ENCODE peak calls at places on chromosomes 6 and 20, in seven cellular contexts. R is pancreas, V is lower lobe of right lung, C is body of pancreas, F is lung, I is PC-3, L is esophagus squamous epithelium. H is an unnamed sample.

GRCh38 chr20:48298851-48299484 is 513.7 kb upstream of the SULF2 start:
- DNase-seq in R (peak; percentile 19), L (no peak), V (no peak), C (no peak), I (peak; percentile 97), F (no peak), H (peak; percentile 84)

GRCh38 chr20:3744806-3745685 is 12.6 kb downstream of the HSPA12B start:
- DNase-seq in L (no peak), I (peak; percentile 15), C (peak; percentile 80), R (peak; percentile 61), V (peak; percentile 92), F (peak; percentile 88), H (no peak)

GRCh38 chr6:149779644-149779963 is 30.1 kb downstream of the PCMT1 start:
- DNase-seq in I (no peak), C (no peak), L (no peak), R (no peak), F (no peak), V (no peak), H (peak; percentile 12)

GRCh38 chr20:11003341-11003740 is 329.5 kb upstream of the JAG1 start:
- DNase-seq in I (no peak), C (no peak), V (no peak), F (no peak), L (no peak), R (no peak), H (no peak)

GRCh38 chr20:56343861-56344381 is 14.9 kb upstream of the FAM210B start:
- DNase-seq in I (peak; percentile 61), R (no peak), C (peak; percentile 56), F (no peak), L (no peak), V (peak; percentile 60), H (peak; percentile 47)

GRCh38 chr6:113486172-113486571 is 371.0 kb upstream of the MARCKS start:
- DNase-seq in C (no peak), R (no peak), L (no peak), F (no peak), V (no peak), I (no peak), H (no peak)

GRCh38 chr6:149834513-149835481 is 29.4 kb downstream of the LRP11 start:
- DNase-seq in I (peak; percentile 79), C (peak; percentile 71), L (no peak), R (no peak), V (no peak), F (peak; percentile 63), H (peak; percentile 68)

GRCh38 chr6:149473080-149474052 is 11.4 kb downstream of the ZC3H12D start:
- DNase-seq in R (no peak), I (no peak), F (no peak), L (no peak), C (no peak), V (no peak), H (peak; percentile 76)

GRCh38 chr6:5525209-5525608 is 263.9 kb downstream of the FARS2 start:
- DNase-seq in I (no peak), C (no peak), L (no peak), V (no peak), F (peak; percentile 68), R (no peak), H (no peak)

GRCh38 chr6:137873273-137873762 is 6.3 kb downstream of the TNFAIP3 start:
- DNase-seq in V (peak; percentile 76), C (peak; percentile 69), I (peak; percentile 48), F (peak; percentile 85), L (peak; percentile 24), R (peak; percentile 66), H (peak; percentile 33)

GRCh38 chr6:137589067-137589848 is 95.1 kb upstream of the OLIG3 start:
- DNase-seq in C (no peak), F (no peak), R (no peak), I (peak; percentile 64), V (no peak), L (no peak), H (peak; percentile 32)

GRCh38 chr6:100998111-100998510 is 117.0 kb upstream of the ASCC3 start:
- DNase-seq in F (no peak), I (peak; percentile 69), V (no peak), C (no peak), R (no peak), L (no peak), H (peak; percentile 5)

GRCh38 chr6:4941782-4942672 is 61.8 kb downstream of the RPP40 start:
- DNase-seq in R (no peak), L (no peak), I (peak; percentile 95), V (no peak), F (peak; percentile 46), C (peak; percentile 18), H (peak; percentile 89)

GRCh38 chr6:44002591-44003344 is 124.5 kb downstream of the MRPL14 start:
- DNase-seq in C (peak; percentile 59), L (no peak), F (peak; percentile 51), R (peak; percentile 71), I (no peak), V (peak; percentile 73), H (no peak)

GRCh38 chr20:51221791-51222408 is 199.0 kb upstream of the KCNG1 start:
- DNase-seq in L (no peak), R (no peak), C (no peak), F (peak; percentile 49), V (no peak), I (peak; percentile 82), H (peak; percentile 42)

GRCh38 chr6:47242483-47243386 is 67.0 kb downstream of the TNFRSF21 start:
- DNase-seq in V (peak; percentile 92), I (peak; percentile 87), L (peak; percentile 16), R (peak; percentile 92), C (peak; percentile 90), F (peak; percentile 88), H (peak; percentile 86)

GRCh38 chr20:13231031-13231752 is 10.1 kb downstream of the ISM1 start:
- DNase-seq in F (no peak), C (no peak), I (peak; percentile 57), V (no peak), R (no peak), L (no peak), H (peak; percentile 25)

GRCh38 chr6:143570147-143570853 is 58.8 kb upstream of the FUCA2 start:
- DNase-seq in L (no peak), F (no peak), C (no peak), V (no peak), I (no peak), R (no peak), H (no peak)

GRCh38 chr6:143564484-143565017 is 53.0 kb upstream of the FUCA2 start:
- DNase-seq in V (no peak), R (no peak), C (no peak), F (no peak), L (no peak), I (no peak), H (peak; percentile 8)

DNA sequence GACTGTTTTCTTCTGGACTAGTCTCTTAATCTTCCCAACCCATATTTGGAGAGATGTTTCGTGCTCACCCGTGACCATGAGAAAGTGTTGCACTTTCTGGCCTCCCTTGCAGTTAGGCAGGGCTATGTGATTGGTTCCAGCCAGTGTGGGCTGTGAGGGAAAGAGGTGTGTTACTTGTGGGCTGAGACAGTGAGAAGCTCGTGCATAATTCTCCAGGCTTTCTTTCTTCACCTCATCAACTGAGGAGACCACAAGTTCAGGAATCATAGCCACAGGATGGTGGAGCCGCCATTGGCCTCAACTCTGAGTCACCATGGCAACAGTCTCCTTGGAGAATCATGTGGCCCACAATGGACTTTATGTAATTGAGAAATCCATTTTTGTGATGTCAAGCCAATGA is 57.5 kb upstream of the FUCA2 start:
- DNase-seq in I (no peak), L (no peak), F (no peak), R (no peak), C (no peak), V (no peak), H (no peak)
- H3K4me3 ChIP-seq in I (no peak overlapping the region), L (no peak overlapping the region), F (no peak overlapping the region), R (no peak overlapping the region), C (no peak overlapping the region), V (no peak overlapping the region), H (no peak overlapping the region)

GRCh38 chr6:118908441-118908840 is 14.5 kb downstream of the ASF1A start:
- DNase-seq in C (no peak), L (no peak), F (no peak), R (no peak), I (no peak), V (no peak), H (no peak)
- H3K36me3 ChIP-seq in C (no peaks in the 10 kb centered on the region), L (no peaks in the 10 kb centered on the region), F (peaks cover 14% of the 10 kb centered on the region), R (peaks cover 8% of the 10 kb centered on the region), I (peaks cover 74% of the 10 kb centered on the region), V (peaks cover 90% of the 10 kb centered on the region), H (peaks cover 57% of the 10 kb centered on the region)

DNA sequence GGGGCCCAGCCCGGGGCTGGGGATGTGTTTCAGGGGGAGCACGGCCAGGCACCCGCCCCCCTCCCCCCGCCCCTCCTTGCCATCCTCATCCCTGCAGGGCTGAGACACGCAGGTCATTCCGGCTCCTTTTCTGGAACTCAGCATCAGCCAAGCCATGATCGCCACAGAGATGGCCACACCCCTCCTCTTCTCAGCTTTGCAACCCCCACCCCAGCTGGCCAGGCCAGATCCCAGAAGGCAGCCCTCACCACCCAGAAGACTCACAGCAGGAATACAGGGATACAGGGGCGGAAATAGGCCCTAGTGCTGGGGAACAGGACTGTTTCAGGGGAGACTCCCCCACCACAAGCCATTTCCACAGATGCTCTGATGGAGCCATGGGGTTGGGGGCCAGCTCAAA is 33.5 kb downstream of the YTHDF1 start:
- DNase-seq in I (no peak), L (no peak), F (no peak), C (no peak), V (no peak), R (no peak), H (no peak)
- H3K27me3 ChIP-seq in I (peaks cover 15% of the 10 kb centered on the region), L (peaks cover 67% of the 10 kb centered on the region), F (peaks cover 9% of the 10 kb centered on the region), C (no peaks in the 10 kb centered on the region), V (peaks cover 60% of the 10 kb centered on the region), R (no peaks in the 10 kb centered on the region), H (peaks cover 20% of the 10 kb centered on the region)

GRCh38 chr20:36860811-36861624 is 14.9 kb upstream of the TLDC2 start:
- DNase-seq in V (no peak), R (no peak), I (no peak), L (no peak), C (no peak), F (no peak), H (no peak)
- H3K4me3 ChIP-seq in V (peak overlapping the region; percentile 59), R (no peak overlapping the region), I (peak overlapping the region; percentile 81), L (peak overlapping the region; percentile 80), C (no peak overlapping the region), F (no peak overlapping the region), H (peak overlapping the region; percentile 86)

GRCh38 chr6:152236370-152237097 is 400.6 kb downstream of the SYNE1 start:
- DNase-seq in R (no peak), I (no peak), L (no peak), F (no peak), V (no peak), C (no peak), H (no peak)
- H3K36me3 ChIP-seq in R (peaks cover 11% of the 10 kb centered on the region), I (no peaks in the 10 kb centered on the region), L (no peaks in the 10 kb centered on the region), F (peaks cover 45% of the 10 kb centered on the region), V (peaks cover 98% of the 10 kb centered on the region), C (no peaks in the 10 kb centered on the region), H (peaks cover 10% of the 10 kb centered on the region)

DNA sequence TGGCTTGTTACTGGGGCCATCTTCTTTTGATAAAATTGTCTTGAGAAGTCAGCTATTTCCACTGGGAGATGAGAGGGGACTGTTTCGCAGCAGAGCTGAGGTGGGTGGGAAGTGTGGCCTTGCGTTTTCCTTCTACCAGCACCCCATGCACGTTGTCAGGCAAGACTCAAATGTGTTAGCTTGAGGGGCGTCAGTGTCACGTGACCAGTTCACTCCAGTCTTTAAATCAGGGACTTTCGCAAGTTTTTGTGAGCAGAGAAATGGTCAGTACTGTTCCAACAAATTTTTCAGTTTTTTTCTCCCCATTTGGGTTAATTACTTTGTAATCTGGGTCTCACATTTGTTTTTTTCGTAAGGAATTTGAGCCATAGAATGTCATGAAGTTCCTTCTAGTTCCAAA is 20.7 kb upstream of the ADRM1 start:
- DNase-seq in R (no peak), I (no peak), F (no peak), C (no peak), V (no peak), L (no peak), H (no peak)
- H3K27me3 ChIP-seq in R (no peaks in the 10 kb centered on the region), I (no peaks in the 10 kb centered on the region), F (no peaks in the 10 kb centered on the region), C (no peaks in the 10 kb centered on the region), V (no peaks in the 10 kb centered on the region), L (no peaks in the 10 kb centered on the region), H (no peaks in the 10 kb centered on the region)

GRCh38 chr6:99341862-99342455 is 7.5 kb downstream of the FAXC start:
- DNase-seq in I (peak; percentile 55), R (no peak), F (no peak), L (no peak), V (no peak), C (no peak), H (no peak)
- H3K4me3 ChIP-seq in I (no peak overlapping the region), R (no peak overlapping the region), F (no peak overlapping the region), L (no peak overlapping the region), V (no peak overlapping the region), C (no peak overlapping the region), H (no peak overlapping the region)

H was measured in MG63.